ENCODE peak calls at places on chromosome 1, in eight cellular contexts. V is body of pancreas, B is lower leg skin, C is tibial nerve, S is left ventricle myocardium inferior, Y is colonic mucosa, A is esophagus squamous epithelium, H is cardiac fibroblast. O is an unnamed sample.

GRCh38 chr1:192983349-192983980 is 75.7 kb downstream of the UCHL5 start:
- DNase-seq in V (no peak), B (no peak), C (no peak), S (no peak), Y (no peak), A (no peak), H (no peak), O (no peak)

GRCh38 chr1:45272943-45273342 is 53.8 kb upstream of the HPDL start:
- DNase-seq in V (no peak), B (no peak), C (no peak), S (no peak), Y (no peak), A (no peak), H (peak; percentile 98), O (no peak)

GRCh38 chr1:169759038-169759437 is 25.2 kb upstream of the SELE start:
- DNase-seq in V (no peak), B (no peak), C (no peak), S (no peak), Y (no peak), A (no peak), H (no peak), O (no peak)

GRCh38 chr1:57443004-57443403 is 19.1 kb upstream of the DAB1 start:
- DNase-seq in V (no peak), B (no peak), C (no peak), S (no peak), Y (no peak), A (no peak), H (no peak), O (no peak)

GRCh38 chr1:231817813-231818212 is 191.2 kb downstream of the DISC1 start:
- DNase-seq in V (no peak), B (no peak), C (no peak), S (no peak), Y (no peak), A (no peak), H (peak; percentile 22), O (no peak)

GRCh38 chr1:145955436-145955835 is 2.4 kb downstream of the LIX1L start:
- DNase-seq in V (no peak), B (no peak), C (no peak), S (no peak), Y (no peak), A (no peak), H (no peak), O (no peak)

GRCh38 chr1:192311281-192311680 is 5.5 kb upstream of the RGS21 start:
- DNase-seq in V (peak; percentile 7), B (no peak), C (no peak), S (no peak), Y (no peak), A (no peak), H (peak; percentile 69), O (no peak)

GRCh38 chr1:94876362-94876761 is 50.5 kb downstream of the CNN3 start:
- DNase-seq in V (no peak), B (no peak), C (no peak), S (no peak), Y (no peak), A (no peak), H (peak; percentile 68), O (no peak)

GRCh38 chr1:205599667-205600042 is 32.2 kb downstream of the ELK4 start:
- DNase-seq in V (no peak), B (no peak), C (no peak), S (no peak), Y (no peak), A (no peak), H (no peak), O (no peak)

GRCh38 chr1:94526581-94526980 is 15.0 kb downstream of the F3 start:
- DNase-seq in V (no peak), B (no peak), C (no peak), S (no peak), Y (no peak), A (no peak), H (no peak), O (no peak)

GRCh38 chr1:24275510-24275909 is 43.6 kb upstream of the GRHL3 start:
- DNase-seq in V (no peak), B (no peak), C (no peak), S (no peak), Y (no peak), A (no peak), H (peak; percentile 52), O (no peak)

GRCh38 chr1:234218078-234218477 is 155.2 kb upstream of the COA6 start:
- DNase-seq in V (no peak), B (no peak), C (no peak), S (no peak), Y (no peak), A (no peak), H (no peak), O (no peak)

GRCh38 chr1:113747376-113747775 is 11.9 kb downstream of the PHTF1 start:
- DNase-seq in V (no peak), B (no peak), C (no peak), S (no peak), Y (no peak), A (no peak), H (peak; percentile 55), O (no peak)

DNA sequence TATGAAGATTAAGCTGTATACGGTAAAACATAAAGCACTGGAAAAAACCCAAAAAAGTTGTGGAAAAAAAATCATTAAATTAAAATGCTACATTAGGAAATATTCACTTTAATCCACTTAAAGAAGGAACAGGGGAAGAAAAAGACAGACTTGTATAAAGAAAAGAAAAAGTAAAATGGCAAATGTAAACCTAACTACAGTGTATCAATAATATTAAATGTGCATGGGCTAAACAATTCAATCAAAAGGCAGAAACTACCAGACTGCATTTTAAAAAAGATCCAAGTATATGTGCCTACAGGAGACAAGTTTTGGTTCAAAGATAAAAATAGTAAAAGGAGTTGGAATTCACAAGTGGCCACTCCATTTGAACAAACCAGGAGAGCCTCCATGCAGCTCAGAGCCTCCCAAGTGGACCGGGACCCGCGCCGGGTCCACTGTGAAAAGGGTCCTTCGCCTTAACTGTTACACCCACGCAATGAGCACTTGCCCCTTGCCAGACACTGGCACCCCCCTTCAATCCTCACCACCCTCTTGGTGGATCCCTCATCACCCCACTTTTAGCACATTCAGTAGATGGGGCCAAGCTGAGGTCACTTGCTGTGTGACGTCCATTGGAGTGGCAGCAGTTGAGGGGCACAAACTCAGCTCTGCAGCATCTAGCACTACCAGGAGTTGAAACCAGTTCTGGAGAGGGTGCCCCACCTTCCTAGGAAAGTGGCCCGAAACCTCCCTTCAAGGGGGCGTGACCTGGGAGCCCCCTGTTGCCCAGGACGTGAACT is 887 bp downstream of the C1orf174 start:
- DNase-seq in V (no peak), B (peak; percentile 23), C (no peak), S (no peak), Y (no peak), A (no peak), H (peak; percentile 10), O (no peak)
- TF ChIP-seq CTCF in V (no peak), B (no peak), C (no peak), S (no peak), Y (no peak), A (no peak), H (peak; percentile 18), O (no peak)

DNA sequence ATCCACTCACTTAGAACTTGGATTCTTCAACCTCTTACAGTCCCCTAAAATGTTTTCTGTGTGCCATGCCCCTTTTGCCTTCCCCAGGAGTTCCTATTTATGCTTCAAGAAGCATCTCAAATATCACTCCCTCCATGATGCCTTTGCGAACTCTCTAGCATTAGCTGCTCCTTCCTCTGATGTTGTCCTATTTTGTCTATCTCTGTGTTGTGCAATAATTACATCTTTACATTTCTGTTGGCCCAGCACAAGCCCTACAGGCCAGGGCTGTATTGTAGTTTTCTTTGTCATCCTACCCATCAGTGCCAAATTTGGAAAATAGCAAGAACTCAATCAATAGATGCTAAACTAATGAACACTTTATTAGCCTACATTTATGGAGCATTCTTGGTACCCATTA is 125.8 kb downstream of the ST6GALNAC5 start:
- DNase-seq in V (no peak), B (no peak), C (no peak), S (no peak), Y (no peak), A (no peak), H (no peak), O (no peak)
- H3K4me3 ChIP-seq in V (no peak overlapping the region), B (no peak overlapping the region), C (no peak overlapping the region), S (no peak overlapping the region), Y (no peak overlapping the region), A (no peak overlapping the region), H (no peak overlapping the region), O (no peak overlapping the region)

GRCh38 chr1:186682721-186683120 is 2.5 kb upstream of the PTGS2 start:
- DNase-seq in V (no peak), B (no peak), C (no peak), S (no peak), Y (no peak), A (no peak), H (peak; percentile 76), O (no peak)
- TF ChIP-seq CTCF in V (no peak), B (no peak), C (peak; percentile 16), S (peak; percentile 14), Y (peak; percentile 11), A (no peak), H (peak; percentile 41), O (no peak)

GRCh38 chr1:204127597-204128242 is 24.1 kb downstream of the ETNK2 start:
- DNase-seq in V (peak; percentile 80), B (peak; percentile 68), C (peak; percentile 54), S (peak; percentile 42), Y (peak; percentile 60), A (no peak), H (peak; percentile 95), O (peak; percentile 69)

GRCh38 chr1:204130178-204130577 is 21.7 kb downstream of the ETNK2 start:
- DNase-seq in V (peak; percentile 98), B (no peak), C (no peak), S (no peak), Y (no peak), A (no peak), H (no peak), O (no peak)

GRCh38 chr1:204130989-204131892 is 20.6 kb downstream of the ETNK2 start:
- DNase-seq in V (peak; percentile 71), B (no peak), C (no peak), S (no peak), Y (no peak), A (no peak), H (peak; percentile 88), O (no peak)

GRCh38 chr1:204128464-204128963 is 23.3 kb downstream of the ETNK2 start:
- DNase-seq in V (no peak), B (no peak), C (no peak), S (no peak), Y (no peak), A (no peak), H (no peak), O (no peak)

DNA sequence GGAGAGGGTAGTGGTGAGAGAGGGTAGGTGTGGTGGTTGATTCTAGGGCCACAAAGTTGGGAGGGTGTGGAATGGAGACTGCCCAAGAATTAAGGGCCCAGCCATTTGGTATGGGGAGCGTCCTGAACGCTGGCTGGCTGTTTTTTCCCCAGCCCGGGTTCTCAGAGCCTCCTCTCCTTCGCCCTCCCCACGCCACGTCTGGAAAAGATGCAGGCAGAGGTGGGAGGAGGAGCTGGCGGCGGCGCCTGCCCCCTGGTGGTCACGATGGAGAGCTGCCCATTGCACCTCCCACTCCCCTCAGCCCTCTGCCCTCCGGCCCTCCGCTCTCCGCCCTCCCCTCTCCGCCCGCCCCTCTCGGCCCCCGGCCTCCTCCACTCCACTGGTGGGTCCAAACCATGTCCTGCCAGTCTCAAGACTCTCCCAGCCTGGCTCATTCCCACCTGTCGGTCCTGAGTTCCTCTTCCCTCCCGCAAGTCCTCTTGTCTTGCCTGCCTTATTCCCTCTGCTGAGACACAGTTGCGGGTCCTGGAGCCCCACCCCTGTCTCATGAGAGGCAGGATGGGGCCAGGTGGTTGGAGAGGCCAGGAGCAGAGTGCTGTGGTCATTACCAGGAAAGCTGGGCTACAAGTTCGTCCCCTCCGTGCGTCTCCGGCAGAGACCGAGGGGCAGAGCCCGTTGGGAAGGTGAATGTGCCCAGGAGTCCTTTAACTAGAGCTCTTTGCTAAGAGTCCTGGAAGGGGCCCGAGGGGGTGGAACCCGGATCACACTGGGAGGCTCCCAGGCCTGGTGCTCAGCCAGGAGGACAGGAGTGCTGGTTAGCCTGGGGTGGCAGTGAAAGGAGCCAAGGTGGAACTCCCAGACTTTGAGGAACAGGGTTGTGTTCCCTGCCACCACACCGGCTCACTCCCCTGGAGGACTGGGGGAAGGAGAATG is 22.6 kb downstream of the ETNK2 start:
- DNase-seq in V (peak; percentile 75), B (peak; percentile 65), C (no peak), S (peak; percentile 67), Y (peak; percentile 60), A (no peak), H (peak; percentile 73), O (peak; percentile 61)
- H3K4me3 ChIP-seq in V (no peak overlapping the region), B (no peak overlapping the region), C (no peak overlapping the region), S (peak overlapping the region; percentile 39), Y (peak overlapping the region; percentile 19), A (peak overlapping the region; percentile 33), H (no peak overlapping the region), O (no peak overlapping the region)